ENCODE peak calls at places on chromosomes 6 and 20, in seven cellular contexts. R is prostate gland, L is NCI-H69, G is GM18507, A is ovary, Q is cardiac fibroblast, U is astrocyte of the spinal cord. F is an unnamed sample.

GRCh38 chr6:139853302-139853992 is 479.0 kb upstream of the CITED2 start:
- DNase-seq in Q (peak), A (no peak), L (no peak), R (no peak), U (no peak), G (no peak), F (no peak)

GRCh38 chr6:166490671-166491500 is 95.6 kb downstream of the RAMACL start:
- DNase-seq in R (no peak), Q (peak), U (peak), A (peak), L (peak), G (no peak), F (no peak)

GRCh38 chr20:44720617-44720993 is 5.4 kb downstream of the CCN5 start:
- DNase-seq in U (no peak), G (no peak), L (peak), Q (peak), A (no peak), R (peak), F (peak)

GRCh38 chr6:107075951-107076381 is 39.3 kb downstream of the BEND3 start:
- DNase-seq in G (no peak), R (peak), Q (peak), A (no peak), U (peak), L (no peak), F (no peak)

GRCh38 chr20:64101731-64102621 is 5.4 kb downstream of the NPBWR2 start:
- DNase-seq in U (no peak), A (no peak), Q (no peak), R (peak), G (no peak), L (peak), F (peak)

GRCh38 chr6:81436990-81437389 is 315.5 kb downstream of the TENT5A start:
- DNase-seq in G (no peak), R (no peak), L (no peak), A (no peak), Q (no peak), U (no peak), F (no peak)

GRCh38 chr6:148472495-148473105 is 130.0 kb downstream of the SASH1 start:
- DNase-seq in R (no peak), Q (no peak), G (no peak), A (no peak), U (no peak), L (no peak), F (no peak)

GRCh38 chr20:19952392-19952791 is 64.8 kb upstream of the NAA20 start:
- DNase-seq in R (no peak), Q (no peak), G (no peak), L (peak), A (no peak), U (no peak), F (no peak)